ENCODE peak calls at places on chromosome 3, in eight cellular contexts. One of them, this sample, is unnamed.

GRCh38 chr3:164897335-164897734 is 181.0 kb downstream of the SI start:
- DNase-seq in activated naive CD4-positive, alpha-beta T cell treated with Interleukin-2 at 50 U/mL for 16 hours: no peak
- DNase-seq in left kidney: peak; percentile 1
- DNase-seq in astrocyte of the spinal cord: no peak
- DNase-seq in stimulated activated CD8-positive, alpha-beta memory T cell treated with anti-CD3 and anti-CD28 coated beads, Interleukin-4, amount 100 ng/mL, for 1 hour: no peak
- DNase-seq in memory B cell: no peak
- DNase-seq in body of pancreas: no peak
- DNase-seq in AG04450: no peak
- DNase-seq in this sample: no peak

GRCh38 chr3:45143673-45144670 is 2.2 kb downstream of the CDCP1 start:
- DNase-seq in memory B cell: no peak
- DNase-seq in body of pancreas: no peak
- DNase-seq in left kidney: no peak
- DNase-seq in activated naive CD4-positive, alpha-beta T cell treated with Interleukin-2 at 50 U/mL for 16 hours: no peak
- DNase-seq in AG04450: no peak
- DNase-seq in astrocyte of the spinal cord: no peak
- DNase-seq in stimulated activated CD8-positive, alpha-beta memory T cell treated with anti-CD3 and anti-CD28 coated beads, Interleukin-4, amount 100 ng/mL, for 1 hour: no peak
- DNase-seq in this sample: no peak

GRCh38 chr3:113499081-113499480 is 15.9 kb downstream of the SPICE1 start:
- DNase-seq in body of pancreas: no peak
- DNase-seq in astrocyte of the spinal cord: peak; percentile 45
- DNase-seq in left kidney: no peak
- DNase-seq in AG04450: no peak
- DNase-seq in memory B cell: no peak
- DNase-seq in stimulated activated CD8-positive, alpha-beta memory T cell treated with anti-CD3 and anti-CD28 coated beads, Interleukin-4, amount 100 ng/mL, for 1 hour: no peak
- DNase-seq in activated naive CD4-positive, alpha-beta T cell treated with Interleukin-2 at 50 U/mL for 16 hours: no peak
- DNase-seq in this sample: no peak

GRCh38 chr3:10702961-10703740 is 112.9 kb upstream of the SLC6A11 start:
- DNase-seq in memory B cell: no peak
- DNase-seq in stimulated activated CD8-positive, alpha-beta memory T cell treated with anti-CD3 and anti-CD28 coated beads, Interleukin-4, amount 100 ng/mL, for 1 hour: no peak
- DNase-seq in AG04450: no peak
- DNase-seq in activated naive CD4-positive, alpha-beta T cell treated with Interleukin-2 at 50 U/mL for 16 hours: peak; percentile 9
- DNase-seq in left kidney: peak; percentile 81
- DNase-seq in astrocyte of the spinal cord: no peak
- DNase-seq in body of pancreas: no peak
- DNase-seq in this sample: no peak

GRCh38 chr3:150078983-150079739 is 108.5 kb upstream of the PFN2 start:
- DNase-seq in astrocyte of the spinal cord: peak; percentile 94
- DNase-seq in body of pancreas: no peak
- DNase-seq in activated naive CD4-positive, alpha-beta T cell treated with Interleukin-2 at 50 U/mL for 16 hours: no peak
- DNase-seq in memory B cell: no peak
- DNase-seq in left kidney: peak; percentile 89
- DNase-seq in AG04450: peak; percentile 62
- DNase-seq in stimulated activated CD8-positive, alpha-beta memory T cell treated with anti-CD3 and anti-CD28 coated beads, Interleukin-4, amount 100 ng/mL, for 1 hour: no peak
- DNase-seq in this sample: no peak

GRCh38 chr3:30344288-30344687 is 262.1 kb upstream of the TGFBR2 start:
- DNase-seq in astrocyte of the spinal cord: no peak
- DNase-seq in body of pancreas: no peak
- DNase-seq in memory B cell: no peak
- DNase-seq in AG04450: no peak
- DNase-seq in stimulated activated CD8-positive, alpha-beta memory T cell treated with anti-CD3 and anti-CD28 coated beads, Interleukin-4, amount 100 ng/mL, for 1 hour: no peak
- DNase-seq in activated naive CD4-positive, alpha-beta T cell treated with Interleukin-2 at 50 U/mL for 16 hours: no peak
- DNase-seq in left kidney: no peak
- DNase-seq in this sample: no peak

GRCh38 chr3:42035816-42036482 is 55.2 kb upstream of the TRAK1 start:
- DNase-seq in body of pancreas: no peak
- DNase-seq in AG04450: no peak
- DNase-seq in astrocyte of the spinal cord: no peak
- DNase-seq in stimulated activated CD8-positive, alpha-beta memory T cell treated with anti-CD3 and anti-CD28 coated beads, Interleukin-4, amount 100 ng/mL, for 1 hour: no peak
- DNase-seq in activated naive CD4-positive, alpha-beta T cell treated with Interleukin-2 at 50 U/mL for 16 hours: no peak
- DNase-seq in left kidney: no peak
- DNase-seq in memory B cell: no peak
- DNase-seq in this sample: no peak

GRCh38 chr3:10137178-10137577 is 4.4 kb upstream of the VHL start:
- DNase-seq in activated naive CD4-positive, alpha-beta T cell treated with Interleukin-2 at 50 U/mL for 16 hours: no peak
- DNase-seq in left kidney: no peak
- DNase-seq in AG04450: no peak
- DNase-seq in memory B cell: no peak
- DNase-seq in body of pancreas: no peak
- DNase-seq in astrocyte of the spinal cord: no peak
- DNase-seq in stimulated activated CD8-positive, alpha-beta memory T cell treated with anti-CD3 and anti-CD28 coated beads, Interleukin-4, amount 100 ng/mL, for 1 hour: no peak
- DNase-seq in this sample: no peak

GRCh38 chr3:61111764-61112163 is 139.5 kb downstream of the FHIT start:
- DNase-seq in activated naive CD4-positive, alpha-beta T cell treated with Interleukin-2 at 50 U/mL for 16 hours: no peak
- DNase-seq in astrocyte of the spinal cord: no peak
- DNase-seq in memory B cell: no peak
- DNase-seq in AG04450: no peak
- DNase-seq in stimulated activated CD8-positive, alpha-beta memory T cell treated with anti-CD3 and anti-CD28 coated beads, Interleukin-4, amount 100 ng/mL, for 1 hour: no peak
- DNase-seq in body of pancreas: no peak
- DNase-seq in left kidney: no peak
- DNase-seq in this sample: no peak

GRCh38 chr3:42979044-42979962 is at the start of gene GASK1A:
- DNase-seq in AG04450: no peak
- DNase-seq in astrocyte of the spinal cord: peak; percentile 3
- DNase-seq in body of pancreas: peak; percentile 47
- DNase-seq in left kidney: peak; percentile 86
- DNase-seq in memory B cell: no peak
- DNase-seq in activated naive CD4-positive, alpha-beta T cell treated with Interleukin-2 at 50 U/mL for 16 hours: peak; percentile 9
- DNase-seq in stimulated activated CD8-positive, alpha-beta memory T cell treated with anti-CD3 and anti-CD28 coated beads, Interleukin-4, amount 100 ng/mL, for 1 hour: no peak
- DNase-seq in this sample: no peak

GRCh38 chr3:30689202-30689641 is 82.8 kb downstream of the TGFBR2 start:
- DNase-seq in activated naive CD4-positive, alpha-beta T cell treated with Interleukin-2 at 50 U/mL for 16 hours: no peak
- DNase-seq in body of pancreas: peak; percentile 31
- DNase-seq in memory B cell: no peak
- DNase-seq in astrocyte of the spinal cord: peak; percentile 77
- DNase-seq in left kidney: peak; percentile 54
- DNase-seq in AG04450: no peak
- DNase-seq in stimulated activated CD8-positive, alpha-beta memory T cell treated with anti-CD3 and anti-CD28 coated beads, Interleukin-4, amount 100 ng/mL, for 1 hour: no peak
- DNase-seq in this sample: no peak

GRCh38 chr3:76685858-76686257 is 354.0 kb upstream of the ROBO2 start:
- DNase-seq in memory B cell: no peak
- DNase-seq in left kidney: no peak
- DNase-seq in body of pancreas: no peak
- DNase-seq in activated naive CD4-positive, alpha-beta T cell treated with Interleukin-2 at 50 U/mL for 16 hours: no peak
- DNase-seq in stimulated activated CD8-positive, alpha-beta memory T cell treated with anti-CD3 and anti-CD28 coated beads, Interleukin-4, amount 100 ng/mL, for 1 hour: no peak
- DNase-seq in astrocyte of the spinal cord: no peak
- DNase-seq in AG04450: no peak
- DNase-seq in this sample: no peak

GRCh38 chr3:188212308-188212969 is 58.5 kb downstream of the LPP start:
- DNase-seq in stimulated activated CD8-positive, alpha-beta memory T cell treated with anti-CD3 and anti-CD28 coated beads, Interleukin-4, amount 100 ng/mL, for 1 hour: no peak
- DNase-seq in left kidney: peak; percentile 44
- DNase-seq in astrocyte of the spinal cord: peak; percentile 70
- DNase-seq in AG04450: peak; percentile 83
- DNase-seq in body of pancreas: no peak
- DNase-seq in memory B cell: no peak
- DNase-seq in activated naive CD4-positive, alpha-beta T cell treated with Interleukin-2 at 50 U/mL for 16 hours: no peak
- DNase-seq in this sample: no peak

GRCh38 chr3:66433522-66433782 is 67.4 kb downstream of the LRIG1 start:
- DNase-seq in body of pancreas: no peak
- DNase-seq in memory B cell: no peak
- DNase-seq in stimulated activated CD8-positive, alpha-beta memory T cell treated with anti-CD3 and anti-CD28 coated beads, Interleukin-4, amount 100 ng/mL, for 1 hour: no peak
- DNase-seq in left kidney: no peak
- DNase-seq in activated naive CD4-positive, alpha-beta T cell treated with Interleukin-2 at 50 U/mL for 16 hours: no peak
- DNase-seq in astrocyte of the spinal cord: no peak
- DNase-seq in AG04450: no peak
- DNase-seq in this sample: no peak

GRCh38 chr3:99269606-99270355 is 368.3 kb upstream of the DCBLD2 start:
- DNase-seq in left kidney: no peak
- DNase-seq in AG04450: no peak
- DNase-seq in activated naive CD4-positive, alpha-beta T cell treated with Interleukin-2 at 50 U/mL for 16 hours: no peak
- DNase-seq in body of pancreas: no peak
- DNase-seq in memory B cell: no peak
- DNase-seq in stimulated activated CD8-positive, alpha-beta memory T cell treated with anti-CD3 and anti-CD28 coated beads, Interleukin-4, amount 100 ng/mL, for 1 hour: no peak
- DNase-seq in astrocyte of the spinal cord: no peak
- DNase-seq in this sample: no peak

GRCh38 chr3:535566-536416 is 339.2 kb downstream of the CHL1 start:
- DNase-seq in stimulated activated CD8-positive, alpha-beta memory T cell treated with anti-CD3 and anti-CD28 coated beads, Interleukin-4, amount 100 ng/mL, for 1 hour: no peak
- DNase-seq in left kidney: peak; percentile 77
- DNase-seq in body of pancreas: peak; percentile 48
- DNase-seq in memory B cell: no peak
- DNase-seq in activated naive CD4-positive, alpha-beta T cell treated with Interleukin-2 at 50 U/mL for 16 hours: no peak
- DNase-seq in AG04450: no peak
- DNase-seq in astrocyte of the spinal cord: peak; percentile 14
- DNase-seq in this sample: no peak

GRCh38 chr3:115270849-115271248 is 123.8 kb upstream of the ZBTB20 start:
- DNase-seq in body of pancreas: no peak
- DNase-seq in activated naive CD4-positive, alpha-beta T cell treated with Interleukin-2 at 50 U/mL for 16 hours: no peak
- DNase-seq in left kidney: no peak
- DNase-seq in astrocyte of the spinal cord: no peak
- DNase-seq in stimulated activated CD8-positive, alpha-beta memory T cell treated with anti-CD3 and anti-CD28 coated beads, Interleukin-4, amount 100 ng/mL, for 1 hour: no peak
- DNase-seq in memory B cell: no peak
- DNase-seq in AG04450: no peak
- DNase-seq in this sample: no peak

GRCh38 chr3:167662919-167663400 is 9.2 kb upstream of the WDR49 start:
- DNase-seq in body of pancreas: no peak
- DNase-seq in memory B cell: no peak
- DNase-seq in AG04450: no peak
- DNase-seq in stimulated activated CD8-positive, alpha-beta memory T cell treated with anti-CD3 and anti-CD28 coated beads, Interleukin-4, amount 100 ng/mL, for 1 hour: no peak
- DNase-seq in left kidney: no peak
- DNase-seq in astrocyte of the spinal cord: no peak
- DNase-seq in activated naive CD4-positive, alpha-beta T cell treated with Interleukin-2 at 50 U/mL for 16 hours: no peak
- DNase-seq in this sample: no peak

GRCh38 chr3:167886690-167887089 is 151.2 kb downstream of the SERPINI1 start:
- DNase-seq in left kidney: no peak
- DNase-seq in body of pancreas: no peak
- DNase-seq in stimulated activated CD8-positive, alpha-beta memory T cell treated with anti-CD3 and anti-CD28 coated beads, Interleukin-4, amount 100 ng/mL, for 1 hour: no peak
- DNase-seq in AG04450: no peak
- DNase-seq in activated naive CD4-positive, alpha-beta T cell treated with Interleukin-2 at 50 U/mL for 16 hours: no peak
- DNase-seq in astrocyte of the spinal cord: peak; percentile 1
- DNase-seq in memory B cell: no peak
- DNase-seq in this sample: no peak

GRCh38 chr3:185958626-185959025 is 20.8 kb upstream of the TRA2B start:
- DNase-seq in memory B cell: no peak
- DNase-seq in astrocyte of the spinal cord: no peak
- DNase-seq in body of pancreas: no peak
- DNase-seq in left kidney: no peak
- DNase-seq in AG04450: no peak
- DNase-seq in stimulated activated CD8-positive, alpha-beta memory T cell treated with anti-CD3 and anti-CD28 coated beads, Interleukin-4, amount 100 ng/mL, for 1 hour: no peak
- DNase-seq in activated naive CD4-positive, alpha-beta T cell treated with Interleukin-2 at 50 U/mL for 16 hours: no peak
- DNase-seq in this sample: no peak

GRCh38 chr3:180804871-180805430 is 107.5 kb upstream of the FXR1 start:
- DNase-seq in body of pancreas: no peak
- DNase-seq in AG04450: no peak
- DNase-seq in memory B cell: no peak
- DNase-seq in activated naive CD4-positive, alpha-beta T cell treated with Interleukin-2 at 50 U/mL for 16 hours: no peak
- DNase-seq in left kidney: peak; percentile 86
- DNase-seq in stimulated activated CD8-positive, alpha-beta memory T cell treated with anti-CD3 and anti-CD28 coated beads, Interleukin-4, amount 100 ng/mL, for 1 hour: no peak
- DNase-seq in astrocyte of the spinal cord: peak; percentile 55
- DNase-seq in this sample: no peak

GRCh38 chr3:60101628-60102027 is 1051.8 kb upstream of the CFAP20DC start:
- DNase-seq in memory B cell: no peak
- DNase-seq in stimulated activated CD8-positive, alpha-beta memory T cell treated with anti-CD3 and anti-CD28 coated beads, Interleukin-4, amount 100 ng/mL, for 1 hour: no peak
- DNase-seq in body of pancreas: peak; percentile 68
- DNase-seq in AG04450: no peak
- DNase-seq in astrocyte of the spinal cord: no peak
- DNase-seq in activated naive CD4-positive, alpha-beta T cell treated with Interleukin-2 at 50 U/mL for 16 hours: no peak
- DNase-seq in left kidney: peak; percentile 13
- DNase-seq in this sample: no peak